ENCODE peak calls at places on chromosomes 11 and 22, in ten cellular contexts. P is H1, H is SK-N-SH, W is A549, F is HCT116, O is WTC11, C is K562, Z is GM12878, G is endothelial cell of umbilical vein, U is HepG2. E is an unnamed sample.

GRCh38 chr11:67301313-67301921 is 1.9 kb upstream of the SSH3 start:
- DNase-seq in O (peak), P (no peak), H (no peak), C (no peak), G (no peak), F (no peak), Z (no peak), W (no peak), U (no peak), E (peak)

GRCh38 chr22:44567846-44568493 is 69.9 kb upstream of the RTL6 start:
- DNase-seq in C (no peak), W (no peak), U (peak), Z (no peak), H (no peak), G (peak), P (no peak), O (peak), F (peak), E (peak)

GRCh38 chr11:72292106-72292790 is 48.3 kb upstream of the PHOX2A start:
- DNase-seq in O (no peak), H (peak), U (no peak), Z (no peak), C (no peak), F (no peak), W (no peak), G (no peak), P (no peak), E (no peak)

GRCh38 chr11:34345012-34345804 is 12.6 kb downstream of the ABTB2 start:
- DNase-seq in G (no peak), Z (no peak), U (peak), W (peak), F (peak), P (no peak), O (no peak), H (no peak), C (no peak), E (peak)

GRCh38 chr11:117876341-117877119 is at the start of gene FXYD6:
- DNase-seq in G (no peak), Z (no peak), O (peak), F (no peak), C (no peak), H (peak), U (no peak), W (no peak), P (no peak), E (no peak)

GRCh38 chr11:79312591-79313267 is 128.1 kb downstream of the TENM4 start:
- DNase-seq in G (no peak), U (no peak), Z (no peak), C (no peak), F (no peak), P (no peak), W (no peak), O (no peak), H (no peak), E (peak)

GRCh38 chr11:129061466-129062194 is 119.0 kb upstream of the TP53AIP1 start:
- DNase-seq in W (peak), C (no peak), O (no peak), Z (no peak), F (peak), H (no peak), G (peak), U (no peak), P (no peak), E (no peak)

GRCh38 chr11:91085985-91086384 is 863.1 kb upstream of the CHORDC1 start:
- DNase-seq in P (no peak), F (no peak), W (no peak), O (no peak), H (no peak), U (no peak), Z (no peak), C (no peak), G (no peak), E (no peak)

GRCh38 chr11:13009476-13009920 is 382 bp downstream of the RASSF10 start:
- DNase-seq in U (no peak), Z (no peak), W (no peak), O (no peak), C (no peak), H (no peak), F (no peak), P (no peak), G (peak), E (no peak)

GRCh38 chr11:27497284-27497866 is 9.2 kb downstream of the LIN7C start:
- DNase-seq in H (peak), U (peak), C (peak), P (no peak), F (no peak), W (no peak), Z (no peak), G (peak), O (no peak), E (peak)

GRCh38 chr11:102780491-102780918 is at the start of gene MMP10:
- DNase-seq in W (peak), U (peak), G (peak), P (peak), O (no peak), F (peak), C (no peak), H (no peak), Z (no peak), E (peak)

GRCh38 chr11:61007971-61008896 is 36.8 kb downstream of the CD6 start:
- DNase-seq in H (peak), O (peak), C (no peak), Z (no peak), F (no peak), G (no peak), W (peak), P (peak), U (no peak), E (no peak)

GRCh38 chr11:46727952-46728658 is 9.1 kb downstream of the F2 start:
- DNase-seq in F (no peak), G (no peak), Z (no peak), H (no peak), C (no peak), W (no peak), U (no peak), O (no peak), P (no peak), E (no peak)

GRCh38 chr11:117181586-117182550 is 3.3 kb downstream of the SIDT2 start:
- DNase-seq in U (no peak), F (no peak), H (no peak), W (no peak), Z (no peak), P (no peak), C (no peak), O (no peak), G (no peak), E (no peak)

GRCh38 chr11:2320591-2321310 is 18.9 kb downstream of the TSPAN32 start:
- DNase-seq in O (no peak), C (no peak), H (no peak), Z (no peak), W (no peak), U (no peak), G (no peak), P (no peak), F (no peak), E (peak)

GRCh38 chr11:122020902-122021301 is 95.1 kb downstream of the BLID start:
- DNase-seq in Z (no peak), W (no peak), G (peak), P (no peak), H (peak), F (no peak), C (no peak), O (no peak), U (no peak), E (no peak)

GRCh38 chr22:35835998-35836691 is 118.5 kb downstream of the APOL5 start:
- DNase-seq in Z (no peak), U (peak), F (peak), C (peak), H (peak), O (peak), W (peak), G (peak), P (no peak), E (no peak)

GRCh38 chr11:67352546-67353316 is 615 bp downstream of the POLD4 start:
- DNase-seq in Z (no peak), W (no peak), U (peak), H (no peak), F (no peak), G (no peak), O (peak), P (no peak), C (peak), E (peak)

GRCh38 chr22:37178350-37179125 is 9.5 kb downstream of the C1QTNF6 start:
- DNase-seq in P (no peak), G (peak), H (no peak), C (no peak), W (no peak), Z (no peak), U (peak), O (no peak), F (no peak), E (no peak)

GRCh38 chr11:68049509-68050370 is 10.9 kb downstream of the TCIRG1 start:
- DNase-seq in W (no peak), F (no peak), P (no peak), H (peak), G (no peak), O (no peak), U (no peak), Z (no peak), C (no peak), E (no peak)

GRCh38 chr11:103907548-103908455 is 128.6 kb upstream of the DDI1 start:
- DNase-seq in G (peak), U (no peak), Z (no peak), H (no peak), P (no peak), O (no peak), F (no peak), C (no peak), W (no peak), E (no peak)

GRCh38 chr11:112797653-112798293 is 163.4 kb upstream of the NCAM1 start:
- DNase-seq in Z (no peak), O (peak), W (no peak), F (no peak), P (peak), C (peak), G (no peak), H (no peak), U (peak), E (peak)

GRCh38 chr11:5831196-5831829 is 10.4 kb downstream of the OR52E6 start:
- DNase-seq in W (no peak), C (no peak), P (no peak), H (no peak), F (no peak), O (peak), Z (no peak), G (no peak), U (no peak), E (no peak)

GRCh38 chr22:50191041-50191740 is 5.5 kb downstream of the TRABD start:
- DNase-seq in H (peak), O (no peak), G (no peak), C (no peak), Z (peak), F (no peak), U (no peak), P (no peak), W (no peak), E (peak)

GRCh38 chr11:119175493-119176077 is 7.1 kb downstream of the NLRX1 start:
- DNase-seq in F (no peak), G (peak), U (no peak), P (no peak), Z (no peak), O (no peak), W (no peak), H (peak), C (peak), E (no peak)

GRCh38 chr22:29149841-29150555 is 55.7 kb upstream of the EMID1 start:
- DNase-seq in G (no peak), W (no peak), O (no peak), F (no peak), P (no peak), Z (no peak), C (no peak), H (no peak), U (peak), E (no peak)

GRCh38 chr11:70651036-70651435 is 252.7 kb downstream of the CTTN start:
- DNase-seq in U (no peak), P (no peak), W (no peak), C (no peak), H (no peak), F (no peak), O (no peak), G (no peak), Z (no peak), E (no peak)

GRCh38 chr11:19762266-19762665 is 49.6 kb downstream of the NAV2 start:
- DNase-seq in F (no peak), G (no peak), P (no peak), C (no peak), H (no peak), U (no peak), W (no peak), O (no peak), Z (no peak), E (no peak)

GRCh38 chr11:117621226-117621625 is 175.8 kb downstream of the DSCAML1 start:
- DNase-seq in U (no peak), P (no peak), W (no peak), G (peak), H (no peak), F (peak), Z (no peak), O (no peak), C (peak), E (peak)

GRCh38 chr11:66727883-66728759 is 895 bp downstream of the SPTBN2 start:
- DNase-seq in C (peak), O (peak), Z (no peak), P (no peak), H (peak), G (no peak), U (no peak), F (no peak), W (no peak), E (no peak)

GRCh38 chr11:33912405-33913361 is 20.8 kb upstream of the LMO2 start:
- DNase-seq in O (no peak), W (peak), C (peak), P (no peak), G (no peak), F (peak), U (no peak), H (no peak), Z (peak), E (peak)

GRCh38 chr22:17929909-17930308 is 94.5 kb downstream of the MICAL3 start:
- DNase-seq in F (no peak), O (no peak), C (no peak), G (no peak), W (no peak), Z (no peak), H (no peak), U (no peak), P (no peak), E (no peak)

GRCh38 chr11:118797510-118797909 is 6.5 kb upstream of the DDX6 start:
- DNase-seq in F (no peak), Z (no peak), H (no peak), P (no peak), G (no peak), W (no peak), O (no peak), C (no peak), U (peak), E (no peak)

GRCh38 chr11:115927823-115928329 is 423.7 kb upstream of the CADM1 start:
- DNase-seq in G (no peak), O (no peak), Z (peak), C (no peak), U (no peak), P (no peak), W (no peak), H (no peak), F (no peak), E (no peak)

GRCh38 chr11:114285599-114285998 is 10.6 kb upstream of the NNMT start:
- DNase-seq in W (no peak), Z (no peak), P (no peak), O (no peak), G (no peak), C (peak), H (no peak), U (no peak), F (no peak), E (no peak)

GRCh38 chr11:72814831-72815618 is 814 bp downstream of the ATG16L2 start:
- DNase-seq in G (peak), H (no peak), C (peak), O (peak), W (peak), Z (no peak), U (peak), F (peak), P (no peak), E (peak)

GRCh38 chr11:62592989-62593421 is 1.7 kb upstream of the TUT1 start:
- DNase-seq in U (no peak), C (no peak), O (no peak), W (no peak), Z (no peak), P (no peak), H (no peak), G (no peak), F (no peak), E (no peak)

GRCh38 chr11:86374586-86374985 is at the start of gene CCDC81:
- DNase-seq in C (no peak), W (no peak), F (no peak), U (no peak), H (no peak), Z (no peak), O (peak), P (peak), G (peak), E (no peak)
- TF ChIP-seq MAX in C (no peak), W (no peak), F (no peak), U (no peak), H (no peak), Z (no peak), O (no peak), P (peak), G (no peak), E (no peak)

GRCh38 chr11:65576867-65577755 is 1.3 kb downstream of the EHBP1L1 start:
- DNase-seq in Z (no peak), P (no peak), H (no peak), G (peak), W (peak), O (no peak), C (no peak), U (peak), F (no peak), E (peak)
- TF ChIP-seq MAX in Z (no peak), P (no peak), H (peak), G (no peak), W (peak), O (no peak), C (no peak), U (no peak), F (no peak), E (no peak)

GRCh38 chr22:43293661-43294392 is 49.3 kb downstream of the SCUBE1 start:
- DNase-seq in O (no peak), Z (no peak), G (peak), U (peak), C (peak), P (no peak), F (no peak), H (no peak), W (peak), E (peak)
- TF ChIP-seq MAX in O (no peak), Z (no peak), G (no peak), U (peak), C (peak), P (no peak), F (no peak), H (no peak), W (peak), E (no peak)

DNA sequence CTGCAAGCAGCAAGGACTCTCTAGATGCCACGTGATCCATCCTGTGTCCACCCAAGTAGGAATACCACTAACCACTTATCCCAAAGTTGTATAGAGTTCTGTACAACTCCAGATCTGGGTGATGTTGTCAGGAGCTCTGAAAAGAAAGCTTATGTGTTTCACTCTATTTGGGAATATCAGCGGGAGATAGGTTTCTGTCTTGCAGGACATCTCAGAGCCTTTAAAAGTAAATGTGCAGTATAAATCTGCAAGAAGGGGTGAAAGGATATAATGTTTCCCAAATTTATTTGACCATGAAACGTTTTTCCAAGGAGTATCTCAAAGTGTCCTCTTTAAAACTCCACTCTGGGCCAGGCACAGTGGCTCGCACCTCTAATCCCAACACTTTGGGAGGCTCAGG is 13.9 kb downstream of the IRAG1 start:
- DNase-seq in P (no peak), C (no peak), H (no peak), F (no peak), G (no peak), U (no peak), W (no peak), Z (no peak), O (no peak), E (no peak)
- TF ChIP-seq MAX in P (no peak), C (no peak), H (no peak), F (no peak), G (no peak), U (no peak), W (no peak), Z (no peak), O (no peak), E (no peak)

GRCh38 chr11:126337121-126337471 is 18.4 kb upstream of the ST3GAL4 start:
- DNase-seq in C (no peak), U (no peak), H (no peak), P (no peak), Z (no peak), W (no peak), G (no peak), O (no peak), F (no peak), E (peak)

GRCh38 chr11:126337472-126338241 is 17.8 kb upstream of the ST3GAL4 start:
- DNase-seq in H (no peak), Z (no peak), F (no peak), U (peak), O (no peak), C (no peak), P (no peak), G (no peak), W (no peak), E (no peak)

GRCh38 chr11:126336065-126336464 is 19.4 kb upstream of the ST3GAL4 start:
- DNase-seq in Z (no peak), C (no peak), O (peak), F (no peak), U (no peak), H (no peak), W (no peak), G (no peak), P (no peak), E (no peak)

GRCh38 chr11:126335463-126335760 is 20.1 kb upstream of the ST3GAL4 start:
- DNase-seq in H (no peak), G (no peak), P (no peak), Z (no peak), C (no peak), F (no peak), W (no peak), U (no peak), O (peak), E (no peak)

DNA sequence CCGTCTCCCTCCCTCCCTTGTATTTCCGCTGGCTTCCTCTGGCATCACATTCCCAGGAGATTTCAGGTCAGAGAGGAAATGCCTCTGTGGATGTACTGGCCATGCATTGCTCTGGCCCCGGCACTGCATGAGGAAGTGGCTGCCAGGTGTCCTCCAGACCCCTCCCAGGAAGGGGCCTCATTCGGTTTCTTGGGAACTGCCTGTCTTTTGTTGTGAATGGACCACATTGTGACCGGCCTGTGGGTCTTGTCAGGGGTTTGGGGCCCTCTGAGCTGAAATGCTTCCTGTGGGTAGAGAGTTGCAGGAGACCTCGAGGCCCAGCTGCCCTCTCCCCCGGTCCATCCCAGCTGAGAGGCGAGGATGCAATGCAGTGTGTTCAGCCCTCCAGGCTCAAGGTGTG is 18.8 kb upstream of the ST3GAL4 start:
- DNase-seq in O (peak), H (no peak), G (peak), U (no peak), W (no peak), F (no peak), Z (no peak), C (no peak), P (no peak), E (peak)
- TF ChIP-seq MAX in O (no peak), H (no peak), G (no peak), U (no peak), W (no peak), F (no peak), Z (no peak), C (no peak), P (peak), E (peak)

GRCh38 chr11:65425971-65426838 is 3.6 kb downstream of the NEAT1 start:
- DNase-seq in H (no peak), U (no peak), P (no peak), C (no peak), O (no peak), G (peak), F (peak), W (no peak), Z (no peak), E (peak)
- TF ChIP-seq MAX in H (peak), U (no peak), P (no peak), C (no peak), O (no peak), G (no peak), F (no peak), W (peak), Z (no peak), E (peak)

GRCh38 chr11:100964400-100964799 is 165.2 kb downstream of the PGR start:
- DNase-seq in P (no peak), Z (no peak), F (no peak), U (no peak), C (no peak), O (no peak), G (no peak), H (no peak), W (no peak), E (no peak)
- TF ChIP-seq MAX in P (no peak), Z (no peak), F (no peak), U (no peak), C (no peak), O (no peak), G (no peak), H (no peak), W (no peak), E (no peak)

GRCh38 chr11:44823920-44824704 is 97.3 kb downstream of the TSPAN18 start:
- DNase-seq in C (no peak), P (peak), G (peak), F (no peak), O (peak), W (no peak), U (peak), H (no peak), Z (no peak), E (no peak)
- TF ChIP-seq MAX in C (no peak), P (no peak), G (no peak), F (no peak), O (peak), W (no peak), U (no peak), H (no peak), Z (no peak), E (no peak)

E was measured in NB4.